ENCODE peak calls at places on chromosome 18, in five cellular contexts. J is NCI-H748 treated with DMSO at 0.1 percent for 48 hours, B is ELR, O is OCI-M1, V is hepatocyte. W is an unnamed sample.

GRCh38 chr18:63540131-63540530 is 2.0 kb upstream of the SERPINB12 start:
- DNase-seq in V (no peak), J (no peak), O (no peak), B (peak; percentile 16), W (no peak)

GRCh38 chr18:49656098-49656591 is 94.3 kb downstream of the LIPG start:
- DNase-seq in B (peak; percentile 75), J (no peak), V (peak; percentile 52), O (no peak), W (no peak)

GRCh38 chr18:54958711-54959625 is at the start of gene CCDC68:
- DNase-seq in B (peak; percentile 54), O (no peak), V (peak; percentile 75), J (no peak), W (no peak)

GRCh38 chr18:34352385-34353163 is 127.9 kb upstream of the NOL4 start:
- DNase-seq in B (no peak), V (peak; percentile 16), J (peak; percentile 99), O (peak; percentile 66), W (no peak)

GRCh38 chr18:6406075-6406909 is 8.4 kb downstream of the L3MBTL4 start:
- DNase-seq in O (peak; percentile 23), B (no peak), V (peak; percentile 35), J (no peak), W (no peak)

GRCh38 chr18:24702001-24702400 is 241.6 kb downstream of the HRH4 start:
- DNase-seq in O (no peak), J (no peak), B (no peak), V (no peak), W (no peak)

GRCh38 chr18:12317664-12318333 is 9.8 kb downstream of the TUBB6 start:
- DNase-seq in V (no peak), O (no peak), B (peak; percentile 40), J (no peak), W (no peak)

GRCh38 chr18:66533693-66534092 is 70.2 kb downstream of the CDH19 start:
- DNase-seq in B (no peak), V (no peak), J (peak; percentile 76), O (peak; percentile 26), W (no peak)

GRCh38 chr18:80154293-80154692 is 45.2 kb downstream of the ADNP2 start:
- DNase-seq in J (peak; percentile 27), O (peak; percentile 59), B (peak; percentile 50), V (no peak), W (no peak)

GRCh38 chr18:77346446-77346845 is 96.8 kb downstream of the GALR1 start:
- DNase-seq in V (no peak), B (peak; percentile 31), J (no peak), O (no peak), W (no peak)

GRCh38 chr18:74510770-74511095 is 14.6 kb downstream of the CNDP2 start:
- DNase-seq in J (no peak), V (no peak), O (no peak), B (no peak), W (no peak)

GRCh38 chr18:62670573-62670972 is 44.8 kb upstream of the PHLPP1 start:
- DNase-seq in B (no peak), V (no peak), J (no peak), O (no peak), W (no peak)

GRCh38 chr18:27136208-27136535 is 48.9 kb downstream of the CHST9 start:
- DNase-seq in V (peak; percentile 32), J (no peak), O (no peak), B (peak; percentile 3), W (no peak)

GRCh38 chr18:22132763-22133162 is 36.6 kb upstream of the GATA6 start:
- DNase-seq in V (no peak), O (no peak), J (no peak), B (no peak), W (no peak)

GRCh38 chr18:59359576-59359952 is 499 bp upstream of the LMAN1 start:
- DNase-seq in V (no peak), O (no peak), B (no peak), J (peak; percentile 93), W (no peak)

GRCh38 chr18:34760444-34760843 is 50.3 kb downstream of the DTNA start:
- DNase-seq in V (no peak), O (no peak), J (no peak), B (no peak), W (no peak)

GRCh38 chr18:3027301-3027700 is 14.4 kb upstream of the LPIN2 start:
- DNase-seq in O (no peak), B (no peak), J (no peak), V (no peak), W (no peak)

GRCh38 chr18:58125183-58125582 is 81.2 kb downstream of the NEDD4L start:
- DNase-seq in J (no peak), O (no peak), B (peak; percentile 18), V (no peak), W (no peak)

GRCh38 chr18:69567813-69568488 is 167.3 kb downstream of the DOK6 start:
- DNase-seq in V (no peak), O (peak; percentile 5), J (no peak), B (no peak), W (no peak)

GRCh38 chr18:7317804-7318231 is 86.9 kb downstream of the LRRC30 start:
- DNase-seq in V (no peak), B (peak; percentile 2), O (no peak), J (no peak), W (no peak)

GRCh38 chr18:38256366-38256765 is 690.8 kb upstream of the CELF4 start:
- DNase-seq in J (no peak), B (no peak), V (no peak), O (no peak), W (no peak)

GRCh38 chr18:77254711-77255110 is 5.1 kb downstream of the GALR1 start:
- DNase-seq in B (no peak), J (peak; percentile 16), V (no peak), O (no peak), W (no peak)

GRCh38 chr18:62183578-62184195 is 3.2 kb downstream of the PIGN start:
- DNase-seq in O (peak; percentile 75), J (peak; percentile 54), V (peak; percentile 74), B (peak; percentile 77), W (no peak)

W was measured in glomerular endothelial cell.